ENCODE peak calls at places on chromosomes 11 and 22, in six cellular contexts. Q is neuronal stem cell, A is right lobe of liver, V is heart left ventricle, E is HCT116, H is aorta. I is an unnamed sample.

GRCh38 chr11:124779568-124779967 is 17.5 kb upstream of the ESAM start:
- DNase-seq in H (no peak), Q (no peak), V (no peak), A (no peak), E (no peak), I (no peak)

GRCh38 chr11:6812391-6813005 is 13.0 kb upstream of the OR6A2 start:
- DNase-seq in A (no peak), Q (peak; percentile 43), E (peak; percentile 15), V (no peak), H (no peak), I (peak; percentile 15)

GRCh38 chr11:74541466-74541865 is 47.9 kb upstream of the LIPT2 start:
- DNase-seq in A (no peak), V (no peak), E (no peak), H (no peak), Q (no peak), I (no peak)

GRCh38 chr11:75598900-75599299 is 36.8 kb downstream of the SERPINH1 start:
- DNase-seq in A (no peak), Q (no peak), H (no peak), V (no peak), E (no peak), I (no peak)

GRCh38 chr11:8006349-8006977 is 19.3 kb downstream of the EIF3F start:
- DNase-seq in H (no peak), Q (peak; percentile 66), V (peak; percentile 53), A (no peak), E (peak; percentile 54), I (peak; percentile 38)

GRCh38 chr11:121614661-121615240 is 162.0 kb upstream of the SORL1-AS1 start:
- DNase-seq in A (no peak), V (no peak), E (no peak), H (no peak), Q (no peak), I (no peak)

GRCh38 chr22:41296826-41297667 is 4.3 kb upstream of the ZC3H7B start:
- DNase-seq in Q (no peak), H (no peak), E (no peak), V (no peak), A (no peak), I (no peak)

GRCh38 chr22:50505776-50506610 is 1.5 kb downstream of the LMF2 start:
- DNase-seq in E (no peak), A (no peak), H (no peak), V (no peak), Q (no peak), I (no peak)

GRCh38 chr11:133509924-133510697 is 22.2 kb downstream of the OPCML start:
- DNase-seq in A (no peak), Q (no peak), E (no peak), H (no peak), V (no peak), I (no peak)

GRCh38 chr11:130212431-130212961 is 52.9 kb downstream of the ST14 start:
- DNase-seq in E (no peak), V (no peak), A (no peak), H (no peak), Q (no peak), I (no peak)

DNA sequence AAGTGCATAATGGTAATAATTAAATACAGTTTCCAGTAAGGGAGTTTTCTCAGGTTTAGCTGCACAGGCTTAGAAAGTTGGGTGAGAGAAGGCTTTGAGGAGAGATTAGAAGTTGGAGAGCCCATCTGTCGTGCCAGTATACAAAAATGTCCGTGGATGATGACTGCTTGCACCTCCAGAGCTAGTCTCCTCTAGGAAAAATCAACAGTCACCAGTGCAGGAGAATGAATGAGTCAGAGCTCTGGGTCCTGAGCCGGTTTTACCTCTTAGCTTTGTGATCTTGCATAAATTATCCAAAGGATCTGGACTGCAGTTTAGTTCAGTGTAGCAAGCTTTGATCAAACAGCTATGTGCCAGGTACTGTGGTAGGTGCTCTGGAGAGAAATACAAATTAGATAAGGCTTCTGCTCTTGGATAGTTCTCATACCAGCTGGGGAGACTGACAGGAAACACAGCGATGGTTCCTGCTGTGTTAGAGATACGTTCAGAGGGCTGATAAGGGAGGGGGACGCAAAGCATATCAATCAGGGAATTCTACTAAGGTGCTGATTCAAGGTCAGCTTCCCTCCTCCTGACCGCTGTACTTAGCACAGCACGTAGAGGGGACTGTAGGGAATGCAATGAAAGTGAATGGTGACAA is 125.9 kb downstream of the TEAD1 start:
- DNase-seq in E (peak; percentile 74), V (no peak), A (no peak), Q (no peak), H (no peak), I (no peak)
- H3K4me1 ChIP-seq in E (peaks cover 74% of the 10 kb centered on the region), V (peaks cover 38% of the 10 kb centered on the region), A (peaks cover 26% of the 10 kb centered on the region), Q (peaks cover 31% of the 10 kb centered on the region), H (peaks cover 1% of the 10 kb centered on the region), I (no peaks in the 10 kb centered on the region)

GRCh38 chr11:65787649-65788622 is 1.1 kb downstream of the OVOL1 start:
- DNase-seq in H (no peak), E (no peak), V (no peak), A (no peak), Q (no peak), I (no peak)

GRCh38 chr11:65785329-65786007 is 1.4 kb upstream of the OVOL1 start:
- DNase-seq in Q (no peak), E (no peak), A (no peak), V (peak; percentile 16), H (no peak), I (no peak)

GRCh38 chr11:65788801-65789200 is 1.9 kb downstream of the OVOL1 start:
- DNase-seq in H (no peak), V (no peak), A (no peak), E (no peak), Q (no peak), I (no peak)

GRCh38 chr11:65786008-65786785 is 666 bp upstream of the OVOL1 start:
- DNase-seq in E (no peak), A (peak; percentile 54), Q (no peak), H (peak; percentile 35), V (peak; percentile 24), I (no peak)

GRCh38 chr11:65786786-65787636 is at the start of gene OVOL1:
- DNase-seq in V (no peak), E (peak; percentile 56), H (no peak), A (no peak), Q (no peak), I (no peak)
- H3K4me1 ChIP-seq in V (peaks cover 16% of the 10 kb centered on the region), E (peaks cover 50% of the 10 kb centered on the region), H (no peaks in the 10 kb centered on the region), A (peaks cover 8% of the 10 kb centered on the region), Q (peaks cover 16% of the 10 kb centered on the region), I (peaks cover 38% of the 10 kb centered on the region)

GRCh38 chr22:42947211-42947990 is 67.5 kb downstream of the PACSIN2 start:
- DNase-seq in H (peak; percentile 53), V (peak; percentile 69), A (peak; percentile 74), E (peak; percentile 73), Q (peak; percentile 43), I (no peak)

GRCh38 chr22:42945027-42945426 is 69.9 kb downstream of the PACSIN2 start:
- DNase-seq in V (no peak), A (no peak), H (no peak), E (no peak), Q (no peak), I (no peak)

GRCh38 chr22:42945736-42946135 is 69.2 kb downstream of the PACSIN2 start:
- DNase-seq in A (no peak), Q (no peak), E (no peak), V (no peak), H (no peak), I (no peak)

GRCh38 chr22:42948205-42948804 is 66.6 kb downstream of the PACSIN2 start:
- DNase-seq in E (no peak), H (no peak), Q (no peak), V (no peak), A (no peak), I (no peak)

GRCh38 chr22:42946551-42947198 is 68.3 kb downstream of the PACSIN2 start:
- DNase-seq in H (no peak), A (no peak), E (no peak), Q (no peak), V (no peak), I (no peak)
- H3K4me1 ChIP-seq in H (peaks cover 10% of the 10 kb centered on the region), A (no peaks in the 10 kb centered on the region), E (peaks cover 56% of the 10 kb centered on the region), Q (peaks cover 43% of the 10 kb centered on the region), V (peaks cover 91% of the 10 kb centered on the region), I (peaks cover 32% of the 10 kb centered on the region)

DNA sequence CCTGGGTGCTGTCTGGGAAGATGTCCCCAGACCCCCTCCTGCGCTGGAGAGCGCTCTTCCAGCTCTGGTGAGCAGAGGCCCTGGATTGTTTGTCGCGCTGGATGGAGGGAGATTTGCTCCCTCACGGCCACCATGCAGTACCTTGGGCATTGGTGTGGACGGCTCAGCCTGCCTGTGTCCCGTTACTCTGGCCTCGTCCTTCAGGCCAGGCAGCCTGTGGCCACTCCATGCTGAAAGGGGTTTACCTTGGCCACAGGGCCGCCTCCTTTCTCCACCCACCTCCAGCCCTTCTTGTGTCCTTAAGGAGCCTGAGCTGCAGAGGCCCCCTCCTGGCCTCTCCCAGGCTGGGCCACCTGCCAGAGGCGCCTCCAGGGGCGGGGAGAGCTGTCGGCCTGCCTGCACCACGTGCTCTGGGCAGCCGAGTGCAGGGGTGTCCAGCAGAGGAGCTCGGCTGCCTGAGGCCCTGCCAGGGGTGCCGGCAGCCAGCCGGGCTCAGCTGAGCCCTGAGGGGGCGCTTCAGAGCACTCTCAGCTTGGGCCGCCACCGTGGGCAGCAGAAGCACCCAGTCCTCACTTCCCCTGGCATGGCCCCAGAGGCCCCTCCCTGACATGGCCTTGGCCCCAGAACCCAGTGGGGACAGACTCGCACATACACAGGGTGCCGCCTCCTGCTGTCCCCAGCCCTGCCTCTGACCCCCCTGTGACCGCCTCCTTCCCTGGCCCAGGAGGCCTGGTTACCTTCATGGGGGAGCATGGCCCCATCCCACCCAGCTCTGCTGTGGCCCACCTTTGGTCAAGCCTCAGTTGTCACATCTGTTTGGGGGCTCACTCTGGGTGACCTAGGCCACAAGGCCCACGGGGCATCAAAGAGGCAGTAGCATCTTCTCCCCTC is 3.4 kb downstream of the CCND1 start:
- DNase-seq in V (peak; percentile 91), E (no peak), A (peak; percentile 83), Q (no peak), H (peak; percentile 80), I (no peak)
- H3K4me1 ChIP-seq in V (peaks cover 56% of the 10 kb centered on the region), E (peaks cover 10% of the 10 kb centered on the region), A (peaks cover 29% of the 10 kb centered on the region), Q (peaks cover 17% of the 10 kb centered on the region), H (no peaks in the 10 kb centered on the region), I (peaks cover 20% of the 10 kb centered on the region)

GRCh38 chr22:45683680-45684079 is 12.0 kb downstream of the ATXN10 start:
- DNase-seq in H (no peak), Q (no peak), V (no peak), A (no peak), E (no peak), I (no peak)
- H3K4me1 ChIP-seq in H (peaks cover 6% of the 10 kb centered on the region), Q (peaks cover 9% of the 10 kb centered on the region), V (peaks cover 55% of the 10 kb centered on the region), A (peaks cover 6% of the 10 kb centered on the region), E (peaks cover 23% of the 10 kb centered on the region), I (peaks cover 7% of the 10 kb centered on the region)

GRCh38 chr22:42645938-42646568 is 3.1 kb downstream of the CYB5R3 start:
- DNase-seq in E (no peak), H (no peak), A (peak; percentile 79), Q (no peak), V (no peak), I (no peak)
- H3K4me1 ChIP-seq in E (peaks cover 5% of the 10 kb centered on the region), H (no peaks in the 10 kb centered on the region), A (peaks cover 58% of the 10 kb centered on the region), Q (peaks cover 10% of the 10 kb centered on the region), V (peaks cover 75% of the 10 kb centered on the region), I (peaks cover 39% of the 10 kb centered on the region)

GRCh38 chr11:119683783-119684182 is 45.2 kb downstream of the NECTIN1 start:
- DNase-seq in V (no peak), H (no peak), Q (no peak), E (no peak), A (no peak), I (no peak)

GRCh38 chr11:119678351-119678750 is 50.6 kb downstream of the NECTIN1 start:
- DNase-seq in H (no peak), V (no peak), A (no peak), E (no peak), Q (no peak), I (no peak)

GRCh38 chr11:119677840-119678239 is 51.2 kb downstream of the NECTIN1 start:
- DNase-seq in E (no peak), V (no peak), A (no peak), Q (no peak), H (no peak), I (no peak)

GRCh38 chr11:119681537-119681936 is 47.5 kb downstream of the NECTIN1 start:
- DNase-seq in Q (no peak), H (no peak), V (no peak), E (no peak), A (no peak), I (no peak)

GRCh38 chr11:119680899-119681370 is 48.1 kb downstream of the NECTIN1 start:
- DNase-seq in V (peak; percentile 77), E (no peak), Q (no peak), H (peak; percentile 74), A (no peak), I (no peak)
- H3K4me1 ChIP-seq in V (peaks cover 20% of the 10 kb centered on the region), E (peaks cover 20% of the 10 kb centered on the region), Q (peaks cover 17% of the 10 kb centered on the region), H (no peaks in the 10 kb centered on the region), A (no peaks in the 10 kb centered on the region), I (peaks cover 16% of the 10 kb centered on the region)